ENCODE peak calls at places on chromosomes 1 and 21, in seven cellular contexts. I is stimulated activated CD8-positive, alpha-beta memory T cell treated with anti-CD3 and anti-CD28 coated beads, Interleukin-4, amount 100 ng/mL, for 1 hour; A is AG09309; Y is AG09319; Z is small intestine; T is stimulated activated CD4-positive, alpha-beta T cell treated with anti-CD3 and anti-CD28 coated beads, Interleukin-12 subunit alpha, Interleukin-12 subunit beta, amount 100 ng/mL, for 24 hours; J is CD4-positive, alpha-beta memory T cell. G is an unnamed sample.

GRCh38 chr1:175193339-175193950 is 869 bp upstream of the KIAA0040 start:
- DNase-seq in A (no peak), Y (no peak), J (no peak), I (no peak), Z (no peak), T (no peak), G (no peak)

GRCh38 chr1:209758360-209758759 is 2.5 kb downstream of the TRAF3IP3 start:
- DNase-seq in T (no peak), Y (no peak), I (no peak), J (no peak), A (no peak), Z (no peak), G (no peak)

GRCh38 chr1:27142464-27142863 is 12.5 kb downstream of the SLC9A1 start:
- DNase-seq in Y (no peak), A (no peak), T (no peak), I (no peak), J (no peak), Z (no peak), G (no peak)

GRCh38 chr1:5769146-5769545 is 223.1 kb downstream of the NPHP4 start:
- DNase-seq in A (no peak), Y (no peak), Z (no peak), T (no peak), J (no peak), I (no peak), G (no peak)

GRCh38 chr21:29649370-29649963 is 290.3 kb downstream of the GRIK1 start:
- DNase-seq in J (no peak), Z (no peak), Y (no peak), I (no peak), A (no peak), T (no peak), G (no peak)

GRCh38 chr1:11281518-11282331 is 8.7 kb downstream of the UBIAD1 start:
- DNase-seq in Y (peak), Z (no peak), J (no peak), A (peak), T (no peak), I (no peak), G (no peak)

GRCh38 chr1:198919667-198920398 is 281.0 kb downstream of the PTPRC start:
- DNase-seq in J (no peak), Z (no peak), I (no peak), Y (no peak), T (no peak), A (no peak), G (no peak)

GRCh38 chr1:85623061-85623471 is 42.5 kb downstream of the CCN1 start:
- DNase-seq in Y (peak), Z (no peak), T (no peak), J (no peak), A (peak), I (no peak), G (no peak)

GRCh38 chr1:51488372-51489050 is 30.6 kb downstream of the EPS15 start:
- DNase-seq in J (no peak), Z (no peak), Y (no peak), I (no peak), A (no peak), T (no peak), G (no peak)

GRCh38 chr1:39567302-39567701 is 9.3 kb downstream of the PABPC4 start:
- DNase-seq in J (no peak), T (no peak), Y (no peak), A (no peak), I (no peak), Z (peak), G (no peak)

GRCh38 chr1:2205191-2205952 is 10.8 kb upstream of the FAAP20 start:
- DNase-seq in Y (peak), Z (peak), J (peak), T (peak), A (peak), I (peak), G (peak)

GRCh38 chr1:238562376-238562775 is 671.7 kb upstream of the ZP4 start:
- DNase-seq in I (no peak), J (no peak), Y (no peak), T (no peak), Z (no peak), A (peak), G (no peak)

G was measured in activated naive CD4-positive, alpha-beta T cell treated with anti-CD3 and anti-CD28 coated beads, Interleukin-2, amount 50 U/mL, for 72 hours.